ENCODE peak calls at places on chromosomes 13 and 19, in seven cellular contexts. L is GM10248; P is LHCN-M2; Z is stimulated activated CD4-positive, alpha-beta T cell treated with anti-CD3 and anti-CD28 coated beads, Interleukin-1b, Interleukin-23, amount 100 ng/mL, for 4 hours; Q is activated CD4-positive, alpha-beta T cell treated with anti-CD3 and anti-CD28 coated beads, Interleukin-2, amount 50 U/mL, for 1 hour; B is natural killer cell treated with Interleukin-12 subunit alpha and Interleukin-12 subunit beta and Interleukin-15 and Interleukin-18, amount 100 ng/mL, for 72 hours; J is DMS 273 treated with DMSO at 0.1 percent for 48 hours. O is an unnamed sample.
A peak's percentile ranks its signal among the peaks of the same experiment; 100 is the strongest.

GRCh38 chr13:26062853-26063444 is 11.1 kb upstream of the SHISA2 start:
- DNase-seq in L (peak; percentile 18), P (peak; percentile 73), Z (peak; percentile 35), Q (peak; percentile 38), B (no peak), J (no peak), O (no peak)

GRCh38 chr19:3868770-3869456 is at the start of gene ZFR2:
- DNase-seq in L (no peak), P (no peak), Z (peak; percentile 11), Q (peak; percentile 16), B (no peak), J (no peak), O (peak; percentile 28)

GRCh38 chr13:43573361-43573740 is 213.4 kb downstream of the ENOX1 start:
- DNase-seq in L (no peak), P (peak; percentile 44), Z (no peak), Q (no peak), B (no peak), J (no peak), O (no peak)

GRCh38 chr13:23375007-23375971 is 58.2 kb downstream of the SACS start:
- DNase-seq in L (peak; percentile 99), P (peak; percentile 90), Z (peak; percentile 99), Q (peak; percentile 98), B (peak; percentile 96), J (peak; percentile 79), O (peak; percentile 89)

GRCh38 chr13:74710006-74710405 is 575.8 kb upstream of the KLF12 start:
- DNase-seq in L (no peak), P (peak; percentile 18), Z (no peak), Q (no peak), B (no peak), J (no peak), O (no peak)

GRCh38 chr13:20714563-20715339 is 11.3 kb downstream of the IL17D start:
- DNase-seq in L (no peak), P (peak; percentile 89), Z (no peak), Q (no peak), B (no peak), J (no peak), O (no peak)

GRCh38 chr13:49893591-49893990 is 42.5 kb downstream of the SPRYD7 start:
- DNase-seq in L (no peak), P (no peak), Z (no peak), Q (no peak), B (no peak), J (no peak), O (no peak)

GRCh38 chr13:40665061-40665753 is 1.2 kb downstream of the FOXO1 start:
- DNase-seq in L (peak; percentile 48), P (no peak), Z (no peak), Q (peak; percentile 17), B (no peak), J (no peak), O (peak; percentile 46)

GRCh38 chr13:110067355-110068175 is 239.4 kb downstream of the COL4A1 start:
- DNase-seq in L (no peak), P (no peak), Z (no peak), Q (no peak), B (no peak), J (no peak), O (no peak)